ENCODE peak calls at places on chromosomes 3 and 15, in five cellular contexts. A, B, M, L and Y are unnamed samples.

GRCh38 chr15:60477991-60478632 is 830 bp downstream of the ICE2 start:
- DNase-seq in A (peak), B (peak), M (no peak), L (peak), Y (peak)

GRCh38 chr15:52658955-52659354 is 20.2 kb downstream of the ATOSA start:
- DNase-seq in A (no peak), B (no peak), M (no peak), L (no peak), Y (no peak)

GRCh38 chr15:40756938-40757337 is 1.9 kb upstream of the RMDN3 start:
- DNase-seq in A (no peak), B (no peak), M (no peak), L (peak), Y (peak)

GRCh38 chr15:73305331-73306211 is 63.2 kb downstream of the HCN4 start:
- DNase-seq in A (peak), B (no peak), M (peak), L (peak), Y (peak)

GRCh38 chr15:39456582-39457330 is 124.1 kb upstream of the THBS1 start:
- DNase-seq in A (no peak), B (no peak), M (no peak), L (no peak), Y (no peak)

GRCh38 chr3:58617338-58617761 is 40.2 kb upstream of the FAM107A start:
- DNase-seq in A (no peak), B (no peak), M (no peak), L (peak), Y (no peak)

GRCh38 chr3:79461129-79461792 is 306.5 kb downstream of the ROBO1 start:
- DNase-seq in A (no peak), B (peak), M (no peak), L (no peak), Y (no peak)

GRCh38 chr3:120214161-120214560 is 70.9 kb downstream of the GPR156 start:
- DNase-seq in A (no peak), B (no peak), M (no peak), L (no peak), Y (no peak)

GRCh38 chr3:126212629-126213375 is 32.4 kb upstream of the ALDH1L1 start:
- DNase-seq in A (peak), B (no peak), M (no peak), L (peak), Y (peak)

GRCh38 chr3:151203053-151203420 is at the start of gene GPR171:
- DNase-seq in A (no peak), B (no peak), M (no peak), L (no peak), Y (no peak)

GRCh38 chr15:25543156-25543555 is 104.3 kb upstream of the UBE3A start:
- DNase-seq in A (no peak), B (no peak), M (no peak), L (no peak), Y (no peak)

GRCh38 chr3:144840866-144841265 is 869.2 kb downstream of the DIPK2A start:
- DNase-seq in A (no peak), B (no peak), M (no peak), L (no peak), Y (no peak)

GRCh38 chr3:140274429-140274828 is 339.4 kb downstream of the CLSTN2 start:
- DNase-seq in A (no peak), B (no peak), M (no peak), L (no peak), Y (no peak)

GRCh38 chr15:51284871-51285270 is 53.5 kb downstream of the CYP19A1 start:
- DNase-seq in A (no peak), B (no peak), M (no peak), L (peak), Y (no peak)

GRCh38 chr3:162597221-162597620 is 1100.6 kb downstream of the OTOL1 start:
- DNase-seq in A (no peak), B (no peak), M (no peak), L (no peak), Y (no peak)

GRCh38 chr15:101679861-101680260 is 27.7 kb upstream of the TM2D3 start:
- DNase-seq in A (no peak), B (no peak), M (no peak), L (no peak), Y (no peak)

GRCh38 chr15:100720406-100720967 is 118.1 kb downstream of the ASB7 start:
- DNase-seq in A (no peak), B (no peak), M (no peak), L (peak), Y (no peak)

GRCh38 chr3:62052331-62052730 is 321.0 kb downstream of the FEZF2 start:
- DNase-seq in A (no peak), B (no peak), M (no peak), L (no peak), Y (no peak)

GRCh38 chr3:113097821-113098516 is 107.2 kb downstream of the GTPBP8 start:
- DNase-seq in A (peak), B (peak), M (no peak), L (peak), Y (no peak)

GRCh38 chr3:124978627-124979026 is 44.1 kb upstream of the MUC13 start:
- DNase-seq in A (no peak), B (no peak), M (no peak), L (no peak), Y (no peak)

GRCh38 chr3:126846316-126846715 is 136.6 kb upstream of the PLXNA1 start:
- DNase-seq in A (no peak), B (no peak), M (no peak), L (no peak), Y (no peak)

GRCh38 chr3:141125351-141125750 is 74.2 kb downstream of the SPSB4 start:
- DNase-seq in A (no peak), B (no peak), M (no peak), L (peak), Y (no peak)

GRCh38 chr15:34122771-34123183 is 20.9 kb downstream of the PGBD4 start:
- DNase-seq in A (no peak), B (peak), M (no peak), L (peak), Y (no peak)

GRCh38 chr15:74937602-74938371 is at the start of gene COX5A:
- DNase-seq in A (peak), B (peak), M (peak), L (peak), Y (peak)

GRCh38 chr15:52360229-52361203 is 64.9 kb upstream of the MYO5C start:
- DNase-seq in A (no peak), B (no peak), M (no peak), L (peak), Y (no peak)

GRCh38 chr15:84603630-84604379 is 3.0 kb downstream of the ZSCAN2 start:
- DNase-seq in A (no peak), B (no peak), M (no peak), L (no peak), Y (no peak)

GRCh38 chr15:69165637-69166025 is 5.2 kb downstream of the GLCE start:
- DNase-seq in A (no peak), B (no peak), M (no peak), L (no peak), Y (no peak)

GRCh38 chr15:52642386-52643361 is 36.5 kb downstream of the ATOSA start:
- DNase-seq in A (no peak), B (peak), M (no peak), L (no peak), Y (no peak)